ENCODE peak calls at places on chromosome 12, in four cellular contexts. Q is AG04449, B is epithelial cell of esophagus, U is lower lobe of right lung. T is an unnamed sample.
A peak's percentile ranks its signal among the peaks of the same experiment; 100 is the strongest.

GRCh38 chr12:90679674-90680073 is 275.3 kb downstream of the CCER1 start:
- DNase-seq in Q (no peak), B (peak; percentile 73), U (no peak), T (no peak)

GRCh38 chr12:52949413-52950331 is 754 bp downstream of the KRT18 start:
- DNase-seq in Q (no peak), B (peak; percentile 94), U (peak; percentile 67), T (peak; percentile 96)

GRCh38 chr12:50110127-50110761 is 1.8 kb upstream of the COX14 start:
- DNase-seq in Q (no peak), B (no peak), U (peak; percentile 78), T (no peak)

GRCh38 chr12:111588010-111588409 is 11.1 kb downstream of the ATXN2 start:
- DNase-seq in Q (no peak), B (no peak), U (no peak), T (no peak)

GRCh38 chr12:108930756-108931155 is 50.9 kb downstream of the DAO start:
- DNase-seq in Q (no peak), B (no peak), U (no peak), T (no peak)

GRCh38 chr12:112303004-112303403 is 79.2 kb downstream of the HECTD4 start:
- DNase-seq in Q (peak; percentile 47), B (peak; percentile 87), U (no peak), T (peak; percentile 68)

GRCh38 chr12:27652174-27652763 is 44.0 kb upstream of the REP15 start:
- DNase-seq in Q (peak; percentile 41), B (peak; percentile 86), U (no peak), T (peak; percentile 85)

GRCh38 chr12:58895053-58895452 is 25.3 kb downstream of the LRIG3 start:
- DNase-seq in Q (no peak), B (no peak), U (no peak), T (no peak)

GRCh38 chr12:92034083-92034482 is 111.6 kb downstream of the BTG1 start:
- DNase-seq in Q (no peak), B (peak; percentile 48), U (no peak), T (no peak)

GRCh38 chr12:68222336-68222735 is 3.3 kb downstream of the IL26 start:
- DNase-seq in Q (no peak), B (peak; percentile 76), U (no peak), T (no peak)

GRCh38 chr12:8508912-8509841 is 4.1 kb upstream of the CLEC4D start:
- DNase-seq in Q (no peak), B (no peak), U (no peak), T (no peak)

GRCh38 chr12:76457010-76457409 is 102.6 kb downstream of the OSBPL8 start:
- DNase-seq in Q (no peak), B (peak; percentile 15), U (no peak), T (peak; percentile 48)

GRCh38 chr12:43009307-43009706 is 419.8 kb upstream of the PRICKLE1 start:
- DNase-seq in Q (no peak), B (no peak), U (no peak), T (no peak)

GRCh38 chr12:43011383-43011926 is 421.9 kb upstream of the PRICKLE1 start:
- DNase-seq in Q (no peak), B (no peak), U (no peak), T (no peak)

GRCh38 chr12:43009866-43010265 is 420.3 kb upstream of the PRICKLE1 start:
- DNase-seq in Q (no peak), B (no peak), U (no peak), T (peak; percentile 56)

GRCh38 chr12:43015090-43015737 is 425.7 kb upstream of the PRICKLE1 start:
- DNase-seq in Q (no peak), B (no peak), U (no peak), T (no peak)
- H3K4me3 ChIP-seq in Q (no peak overlapping the region), B (no peak overlapping the region), U (no peak overlapping the region), T (no peak overlapping the region)

DNA sequence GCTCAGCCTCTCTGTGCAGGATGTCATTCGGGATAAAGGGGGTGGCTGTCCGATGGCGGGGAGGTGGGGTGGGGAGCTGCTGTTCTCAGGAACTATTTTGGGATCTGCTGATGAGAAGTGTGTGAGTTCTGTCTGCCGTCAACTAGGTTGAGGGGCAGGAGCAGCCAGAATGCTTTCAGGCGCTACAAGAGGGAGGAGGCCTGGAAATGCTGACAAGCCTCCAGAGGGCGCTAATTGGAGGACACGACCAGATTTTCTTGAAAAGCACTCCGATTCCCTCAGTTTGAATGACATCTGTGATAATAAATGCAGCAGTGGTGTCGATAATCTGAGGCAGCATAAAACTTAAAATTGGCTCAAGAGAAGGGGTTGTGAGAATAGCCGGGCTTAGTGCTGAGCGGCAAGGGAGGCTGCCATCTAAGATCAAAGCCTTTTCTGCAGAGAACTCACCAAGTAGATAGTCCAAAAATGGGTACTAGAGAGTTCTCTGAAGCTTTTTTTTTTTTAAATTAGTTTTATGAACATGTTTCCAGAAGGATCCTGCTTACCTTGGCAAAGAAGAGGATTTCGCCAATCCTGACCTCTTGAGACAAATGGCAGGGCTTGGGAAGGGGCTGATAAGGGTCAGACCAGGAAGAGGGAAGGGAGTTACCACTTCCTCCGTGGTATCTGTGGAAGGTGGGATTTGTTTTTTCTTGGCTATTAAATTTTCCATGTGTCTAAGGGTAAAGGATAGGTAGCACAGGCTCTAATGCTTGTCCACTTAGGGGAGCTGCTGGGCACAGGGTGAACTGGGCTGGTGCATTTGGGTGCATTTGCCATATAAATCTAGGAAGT is 94.4 kb downstream of the CRACR2A start:
- DNase-seq in Q (no peak), B (peak; percentile 35), U (no peak), T (peak; percentile 28)
- TF ChIP-seq CTCF in Q (peak; percentile 53), B (peak; percentile 52), U (peak; percentile 38), T (peak; percentile 57)

DNA sequence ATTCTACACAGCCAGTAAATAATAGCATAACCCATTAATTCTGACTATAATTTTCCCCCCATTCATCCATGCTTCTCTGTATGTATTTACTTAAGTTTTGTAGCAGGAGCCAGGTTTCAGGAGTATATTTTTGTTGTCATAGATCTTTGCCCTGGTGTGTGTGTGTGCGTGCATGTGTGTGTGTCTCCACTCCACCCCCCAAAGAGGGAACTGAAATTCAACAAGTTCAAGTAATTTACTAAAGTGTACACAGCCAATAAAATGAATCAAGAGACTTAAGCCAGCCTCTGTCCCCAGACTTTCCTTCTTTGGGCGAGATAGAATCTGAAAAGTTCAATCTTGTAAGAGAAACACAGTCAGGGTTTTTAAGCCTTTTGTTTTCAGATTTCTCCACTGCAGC is 792.0 kb downstream of the MED13L start:
- DNase-seq in Q (no peak), B (no peak), U (no peak), T (no peak)
- H3K4me3 ChIP-seq in Q (no peak overlapping the region), B (no peak overlapping the region), U (no peak overlapping the region), T (no peak overlapping the region)

GRCh38 chr12:89418228-89418910 is 66.1 kb upstream of the DUSP6 start:
- DNase-seq in Q (no peak), B (no peak), U (peak; percentile 57), T (no peak)

GRCh38 chr12:89424394-89424793 is 72.1 kb upstream of the DUSP6 start:
- DNase-seq in Q (no peak), B (no peak), U (no peak), T (no peak)

GRCh38 chr12:89424846-89425245 is 72.5 kb upstream of the DUSP6 start:
- DNase-seq in Q (no peak), B (no peak), U (no peak), T (no peak)

GRCh38 chr12:89417246-89417977 is 65.1 kb upstream of the DUSP6 start:
- DNase-seq in Q (no peak), B (peak; percentile 52), U (no peak), T (peak; percentile 72)

DNA sequence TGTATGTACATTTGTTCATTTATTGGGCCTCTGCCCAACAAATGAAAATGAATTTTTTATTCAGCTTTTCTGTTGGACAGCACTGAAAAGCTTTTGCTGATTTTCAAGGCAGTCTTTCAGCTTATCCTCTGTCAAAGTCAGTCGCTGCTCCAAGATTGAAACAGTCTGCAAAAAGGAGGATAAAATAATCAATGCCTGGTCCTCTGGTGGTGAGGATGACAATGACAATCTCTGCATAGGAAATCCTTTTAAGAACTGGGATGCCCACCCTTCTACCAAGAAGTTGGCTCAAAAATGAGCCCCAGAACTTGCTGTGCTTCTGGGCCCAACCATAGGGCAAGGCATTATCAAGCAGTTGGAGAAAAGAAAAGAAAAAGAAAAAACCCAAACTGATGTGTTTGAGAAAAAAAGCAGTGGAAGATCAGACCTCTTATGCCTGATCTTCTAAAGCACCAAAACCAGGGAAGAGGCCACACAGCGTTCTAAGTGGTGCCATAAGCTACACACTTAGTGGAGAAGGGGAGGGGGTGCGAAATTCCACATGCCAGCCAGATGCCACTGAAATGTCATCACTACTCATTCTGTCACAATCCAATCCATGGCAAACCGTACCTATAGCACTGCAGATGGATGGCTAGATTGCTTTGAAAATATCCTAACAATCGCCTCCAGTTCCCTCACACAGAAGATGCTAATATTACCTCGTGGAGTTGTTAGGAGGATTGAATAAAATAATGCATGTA is 69.0 kb upstream of the DUSP6 start:
- DNase-seq in Q (no peak), B (no peak), U (no peak), T (no peak)
- TF ChIP-seq CTCF in Q (no peak), B (no peak), U (no peak), T (no peak)

GRCh38 chr12:9646794-9647622 is 22.5 kb upstream of the CLEC2D start:
- DNase-seq in Q (no peak), B (peak; percentile 47), U (no peak), T (peak; percentile 66)
- H3K4me3 ChIP-seq in Q (peak overlapping the region; percentile 74), B (no peak overlapping the region), U (peak overlapping the region; percentile 69), T (peak overlapping the region; percentile 79)

GRCh38 chr12:79508622-79509021 is 182.1 kb downstream of the PAWR start:
- DNase-seq in Q (no peak), B (no peak), U (no peak), T (no peak)
- TF ChIP-seq CTCF in Q (no peak), B (no peak), U (no peak), T (no peak)

DNA sequence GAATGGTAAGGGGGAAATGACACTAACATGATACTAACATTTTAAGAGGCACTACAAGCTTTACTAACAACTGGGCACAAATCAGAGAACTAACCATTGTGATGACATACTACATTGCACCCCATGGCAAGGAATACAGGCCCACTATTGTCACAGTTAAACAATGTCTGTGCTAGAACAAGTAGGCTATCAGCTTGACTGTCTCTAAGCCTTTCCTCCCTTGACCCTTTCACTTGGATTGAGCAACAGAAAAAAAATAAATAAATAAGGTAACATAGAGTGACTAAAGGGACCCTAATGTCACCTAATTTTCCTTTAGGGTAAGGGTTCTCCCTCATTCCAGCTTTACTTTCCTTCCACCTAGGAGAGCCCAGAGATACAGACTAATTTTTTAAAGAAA is 4.4 kb downstream of the SLC38A2 start:
- DNase-seq in Q (no peak), B (no peak), U (no peak), T (no peak)
- H3K4me3 ChIP-seq in Q (peak overlapping the region; percentile 73), B (peak overlapping the region; percentile 61), U (peak overlapping the region; percentile 90), T (peak overlapping the region; percentile 95)

GRCh38 chr12:113464852-113465719 is 6.6 kb downstream of the LHX5 start:
- DNase-seq in Q (no peak), B (no peak), U (no peak), T (no peak)
- TF ChIP-seq CTCF in Q (no peak), B (no peak), U (no peak), T (no peak)